ENCODE peak calls at places on chromosome 6, in five cellular contexts. One of them, this sample, is unnamed.

GRCh38 chr6:105363100-105363754 is 39.7 kb downstream of the PREP start:
- DNase-seq in left ventricle myocardium inferior: no peak
- DNase-seq in stomach: no peak
- DNase-seq in neural progenitor cell: peak; percentile 47
- DNase-seq in GM13976: no peak
- DNase-seq in this sample: no peak

GRCh38 chr6:19943042-19943441 is 105.9 kb downstream of the ID4 start:
- DNase-seq in left ventricle myocardium inferior: no peak
- DNase-seq in neural progenitor cell: no peak
- DNase-seq in GM13976: no peak
- DNase-seq in stomach: no peak
- DNase-seq in this sample: no peak

GRCh38 chr6:87237804-87238203 is 82.4 kb downstream of the ZNF292 start:
- DNase-seq in neural progenitor cell: no peak
- DNase-seq in GM13976: peak; percentile 40
- DNase-seq in left ventricle myocardium inferior: no peak
- DNase-seq in stomach: no peak
- DNase-seq in this sample: no peak

GRCh38 chr6:53410508-53411258 is 61.9 kb upstream of the ELOVL5 start:
- DNase-seq in stomach: peak; percentile 33
- DNase-seq in neural progenitor cell: no peak
- DNase-seq in GM13976: peak; percentile 54
- DNase-seq in left ventricle myocardium inferior: peak; percentile 42
- DNase-seq in this sample: no peak

GRCh38 chr6:11149551-11149950 is 38.0 kb upstream of the ERVFRD-1 start:
- DNase-seq in GM13976: no peak
- DNase-seq in stomach: no peak
- DNase-seq in left ventricle myocardium inferior: no peak
- DNase-seq in neural progenitor cell: no peak
- DNase-seq in this sample: no peak

GRCh38 chr6:38413097-38413800 is 226.5 kb downstream of the BTBD9 start:
- DNase-seq in GM13976: no peak
- DNase-seq in stomach: no peak
- DNase-seq in left ventricle myocardium inferior: peak; percentile 22
- DNase-seq in neural progenitor cell: no peak
- DNase-seq in this sample: no peak

GRCh38 chr6:47690791-47691190 is 7.6 kb upstream of the ADGRF4 start:
- DNase-seq in stomach: no peak
- DNase-seq in neural progenitor cell: no peak
- DNase-seq in left ventricle myocardium inferior: no peak
- DNase-seq in GM13976: no peak
- DNase-seq in this sample: no peak

GRCh38 chr6:11241793-11242201 is 9.3 kb upstream of the NEDD9 start:
- DNase-seq in stomach: peak; percentile 87
- DNase-seq in neural progenitor cell: peak; percentile 90
- DNase-seq in left ventricle myocardium inferior: peak; percentile 36
- DNase-seq in GM13976: no peak
- DNase-seq in this sample: peak; percentile 82

GRCh38 chr6:128216917-128217316 is 303.5 kb downstream of the PTPRK start:
- DNase-seq in GM13976: no peak
- DNase-seq in left ventricle myocardium inferior: no peak
- DNase-seq in neural progenitor cell: no peak
- DNase-seq in stomach: no peak
- DNase-seq in this sample: no peak

GRCh38 chr6:152983637-152984386 is 971 bp upstream of the FBXO5 start:
- DNase-seq in neural progenitor cell: peak; percentile 47
- DNase-seq in stomach: peak; percentile 93
- DNase-seq in left ventricle myocardium inferior: peak; percentile 94
- DNase-seq in GM13976: peak; percentile 94
- DNase-seq in this sample: peak; percentile 99

GRCh38 chr6:84791233-84791632 is 26.8 kb upstream of the TBX18 start:
- DNase-seq in GM13976: no peak
- DNase-seq in stomach: no peak
- DNase-seq in neural progenitor cell: no peak
- DNase-seq in left ventricle myocardium inferior: no peak
- DNase-seq in this sample: no peak

GRCh38 chr6:163191704-163192537 is 222.6 kb upstream of the QKI start:
- DNase-seq in left ventricle myocardium inferior: no peak
- DNase-seq in neural progenitor cell: no peak
- DNase-seq in GM13976: no peak
- DNase-seq in stomach: no peak
- DNase-seq in this sample: no peak

GRCh38 chr6:150717419-150717818 is 117.7 kb downstream of the PLEKHG1 start:
- DNase-seq in GM13976: no peak
- DNase-seq in stomach: peak; percentile 66
- DNase-seq in neural progenitor cell: no peak
- DNase-seq in left ventricle myocardium inferior: no peak
- DNase-seq in this sample: peak; percentile 73

GRCh38 chr6:140980265-140980887 is 1152.3 kb upstream of the GJE1 start:
- DNase-seq in stomach: no peak
- DNase-seq in left ventricle myocardium inferior: no peak
- DNase-seq in GM13976: no peak
- DNase-seq in neural progenitor cell: no peak
- DNase-seq in this sample: no peak

GRCh38 chr6:169960003-169960344 is 208.6 kb downstream of the ERMARD start:
- DNase-seq in stomach: no peak
- DNase-seq in left ventricle myocardium inferior: no peak
- DNase-seq in GM13976: no peak
- DNase-seq in neural progenitor cell: no peak
- DNase-seq in this sample: peak; percentile 52

GRCh38 chr6:129111853-129112252 is 228.9 kb downstream of the LAMA2 start:
- DNase-seq in stomach: no peak
- DNase-seq in GM13976: no peak
- DNase-seq in left ventricle myocardium inferior: no peak
- DNase-seq in neural progenitor cell: no peak
- DNase-seq in this sample: no peak

GRCh38 chr6:17086469-17086868 is 15.4 kb upstream of the STMND1 start:
- DNase-seq in GM13976: peak; percentile 43
- DNase-seq in stomach: peak; percentile 35
- DNase-seq in neural progenitor cell: peak; percentile 59
- DNase-seq in left ventricle myocardium inferior: no peak
- DNase-seq in this sample: no peak

GRCh38 chr6:161439093-161439492 is 165.2 kb upstream of the AGPAT4 start:
- DNase-seq in neural progenitor cell: no peak
- DNase-seq in stomach: no peak
- DNase-seq in left ventricle myocardium inferior: peak; percentile 59
- DNase-seq in GM13976: no peak
- DNase-seq in this sample: peak; percentile 85

GRCh38 chr6:2485116-2485515 is 239.7 kb upstream of the GMDS start:
- DNase-seq in left ventricle myocardium inferior: no peak
- DNase-seq in stomach: peak; percentile 84
- DNase-seq in neural progenitor cell: no peak
- DNase-seq in GM13976: no peak
- DNase-seq in this sample: no peak

GRCh38 chr6:44667668-44668390 is 280.3 kb downstream of the CDC5L start:
- DNase-seq in left ventricle myocardium inferior: no peak
- DNase-seq in GM13976: no peak
- DNase-seq in stomach: peak; percentile 39
- DNase-seq in neural progenitor cell: peak; percentile 61
- DNase-seq in this sample: no peak

GRCh38 chr6:113824411-113824810 is 32.7 kb upstream of the MARCKS start:
- DNase-seq in GM13976: no peak
- DNase-seq in neural progenitor cell: no peak
- DNase-seq in stomach: no peak
- DNase-seq in left ventricle myocardium inferior: no peak
- DNase-seq in this sample: no peak

GRCh38 chr6:10403385-10404106 is 11.3 kb downstream of the TFAP2A start:
- DNase-seq in stomach: no peak
- DNase-seq in GM13976: no peak
- DNase-seq in left ventricle myocardium inferior: no peak
- DNase-seq in neural progenitor cell: no peak
- DNase-seq in this sample: no peak

GRCh38 chr6:155327326-155328073 is 13.2 kb upstream of the TFB1M start:
- DNase-seq in left ventricle myocardium inferior: no peak
- DNase-seq in GM13976: peak; percentile 40
- DNase-seq in stomach: peak; percentile 61
- DNase-seq in neural progenitor cell: peak; percentile 71
- DNase-seq in this sample: no peak

GRCh38 chr6:166588691-166589333 is 2.3 kb upstream of the RAMACL start:
- DNase-seq in left ventricle myocardium inferior: no peak
- DNase-seq in stomach: no peak
- DNase-seq in GM13976: peak; percentile 57
- DNase-seq in neural progenitor cell: no peak
- DNase-seq in this sample: peak; percentile 82

GRCh38 chr6:153947817-153948447 is 91.1 kb upstream of the OPRM1 start:
- DNase-seq in neural progenitor cell: peak; percentile 64
- DNase-seq in left ventricle myocardium inferior: no peak
- DNase-seq in stomach: no peak
- DNase-seq in GM13976: peak; percentile 8
- DNase-seq in this sample: no peak

GRCh38 chr6:169571123-169571962 is 130.5 kb downstream of the WDR27 start:
- DNase-seq in stomach: no peak
- DNase-seq in left ventricle myocardium inferior: no peak
- DNase-seq in neural progenitor cell: no peak
- DNase-seq in GM13976: no peak
- DNase-seq in this sample: no peak

GRCh38 chr6:169028343-169028742 is 225.3 kb downstream of the THBS2 start:
- DNase-seq in GM13976: no peak
- DNase-seq in stomach: no peak
- DNase-seq in neural progenitor cell: no peak
- DNase-seq in left ventricle myocardium inferior: no peak
- DNase-seq in this sample: peak; percentile 12

GRCh38 chr6:90490030-90490429 is 96.8 kb downstream of the MAP3K7 start:
- DNase-seq in left ventricle myocardium inferior: no peak
- DNase-seq in GM13976: no peak
- DNase-seq in neural progenitor cell: peak; percentile 81
- DNase-seq in stomach: no peak
- DNase-seq in this sample: no peak

GRCh38 chr6:43993881-43994523 is 133.2 kb downstream of the MRPL14 start:
- DNase-seq in neural progenitor cell: no peak
- DNase-seq in stomach: no peak
- DNase-seq in GM13976: no peak
- DNase-seq in left ventricle myocardium inferior: no peak
- DNase-seq in this sample: no peak

DNA sequence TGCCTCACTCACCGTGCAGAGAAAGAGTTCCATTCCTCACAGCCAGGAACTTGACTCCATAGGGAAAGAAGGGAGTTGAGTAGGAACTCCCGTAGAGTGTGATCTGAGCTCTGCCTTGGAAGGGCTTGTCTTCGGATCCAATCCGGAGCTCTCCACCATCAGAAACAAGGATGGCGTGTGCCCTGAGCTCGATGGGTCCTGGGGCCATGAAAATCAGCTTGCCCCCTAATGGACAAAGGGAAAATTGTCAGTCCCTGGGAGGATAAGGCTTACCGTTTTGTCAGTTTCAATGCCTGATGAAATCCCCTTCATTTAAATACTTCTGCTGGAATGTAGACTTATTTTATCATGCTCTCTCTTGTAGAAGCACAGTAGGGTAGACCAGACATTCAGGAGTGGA is 153.3 kb downstream of the PKHD1 start:
- DNase-seq in GM13976: peak; percentile 28
- DNase-seq in left ventricle myocardium inferior: no peak
- DNase-seq in neural progenitor cell: peak; percentile 45
- DNase-seq in stomach: no peak
- DNase-seq in this sample: peak; percentile 49
- TF ChIP-seq CTCF in GM13976: peak; percentile 40
- TF ChIP-seq CTCF in left ventricle myocardium inferior: no peak
- TF ChIP-seq CTCF in neural progenitor cell: peak; percentile 58
- TF ChIP-seq CTCF in stomach: no peak
- TF ChIP-seq CTCF in this sample: no peak

GRCh38 chr6:73123632-73124329 is 101.5 kb downstream of the KHDC1L start:
- DNase-seq in left ventricle myocardium inferior: no peak
- DNase-seq in stomach: no peak
- DNase-seq in neural progenitor cell: no peak
- DNase-seq in GM13976: no peak
- DNase-seq in this sample: no peak

GRCh38 chr6:73116330-73116729 is 109.0 kb downstream of the KHDC1L start:
- DNase-seq in neural progenitor cell: no peak
- DNase-seq in stomach: no peak
- DNase-seq in left ventricle myocardium inferior: no peak
- DNase-seq in GM13976: no peak
- DNase-seq in this sample: no peak

DNA sequence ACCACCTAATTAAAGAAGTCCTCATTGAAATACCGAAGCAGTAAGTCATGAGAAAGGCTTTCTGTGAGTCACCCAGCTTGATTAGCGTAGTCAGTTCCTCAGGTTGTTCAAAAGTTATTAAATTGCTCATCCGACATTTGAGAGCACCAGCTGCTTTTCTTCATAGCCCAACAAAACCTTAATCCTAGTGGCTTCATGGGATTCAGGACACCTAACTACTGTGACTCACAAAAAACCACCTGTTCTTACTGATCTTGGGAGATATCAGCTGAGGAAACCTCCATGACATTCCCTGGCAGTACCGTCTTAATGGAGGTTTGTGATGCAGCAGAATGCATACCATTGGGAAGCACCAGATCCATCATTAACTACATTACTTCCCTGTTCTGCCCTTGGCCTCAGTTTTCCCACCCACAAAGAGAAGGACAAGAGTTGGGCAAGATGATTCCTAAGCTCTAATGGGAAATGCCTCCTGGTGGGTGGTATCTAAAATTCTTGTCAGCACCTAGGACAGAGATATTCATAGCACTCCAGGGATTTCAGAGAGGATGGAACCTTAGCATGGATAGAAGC is 103.8 kb downstream of the KHDC1L start:
- DNase-seq in neural progenitor cell: no peak
- DNase-seq in stomach: no peak
- DNase-seq in GM13976: no peak
- DNase-seq in left ventricle myocardium inferior: no peak
- DNase-seq in this sample: no peak
- TF ChIP-seq CTCF in neural progenitor cell: no peak
- TF ChIP-seq CTCF in stomach: no peak
- TF ChIP-seq CTCF in GM13976: no peak
- TF ChIP-seq CTCF in left ventricle myocardium inferior: no peak
- TF ChIP-seq CTCF in this sample: no peak

DNA sequence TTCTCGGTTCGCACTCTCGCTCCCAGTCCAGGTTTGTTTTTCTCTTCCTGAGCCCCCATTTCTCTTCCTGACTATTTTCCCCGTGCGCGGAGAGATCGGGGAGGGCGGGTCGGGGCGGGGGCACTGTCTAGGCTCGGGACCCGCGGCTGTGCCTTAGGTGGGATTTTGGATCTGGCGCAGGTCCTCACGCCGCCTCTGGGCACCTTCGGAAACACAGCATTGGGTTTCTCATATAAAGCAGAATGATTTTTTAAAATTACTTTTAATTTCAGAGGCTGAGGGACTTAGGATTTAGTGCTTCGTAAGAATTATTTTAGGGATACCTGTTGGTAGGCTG is 324 bp downstream of the STX11 start:
- DNase-seq in neural progenitor cell: peak; percentile 68
- DNase-seq in GM13976: peak; percentile 24
- DNase-seq in stomach: no peak
- DNase-seq in left ventricle myocardium inferior: no peak
- DNase-seq in this sample: no peak
- TF ChIP-seq CTCF in neural progenitor cell: peak; percentile 56
- TF ChIP-seq CTCF in GM13976: no peak
- TF ChIP-seq CTCF in stomach: no peak
- TF ChIP-seq CTCF in left ventricle myocardium inferior: peak; percentile 52
- TF ChIP-seq CTCF in this sample: no peak

DNA sequence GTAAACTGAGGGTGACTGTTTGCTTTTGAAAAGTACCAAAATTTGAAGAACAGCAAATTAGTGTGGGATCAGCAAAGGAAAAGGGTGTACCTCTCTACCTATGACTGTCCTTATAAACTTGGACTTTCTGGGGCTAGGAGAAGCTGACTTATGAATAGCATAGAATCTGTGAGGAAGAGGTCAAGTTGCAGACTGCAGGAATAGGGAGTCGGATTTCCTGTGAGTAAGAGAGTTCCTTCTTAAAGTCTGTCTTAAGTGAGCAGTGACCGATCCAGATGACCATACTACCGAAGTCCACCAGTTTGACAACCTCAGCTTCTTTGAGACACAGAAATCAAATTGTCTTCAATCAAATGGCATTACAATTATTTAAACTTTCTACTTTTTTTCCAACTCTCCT is 708.7 kb downstream of the UTRN start:
- DNase-seq in left ventricle myocardium inferior: no peak
- DNase-seq in GM13976: no peak
- DNase-seq in neural progenitor cell: no peak
- DNase-seq in stomach: no peak
- DNase-seq in this sample: no peak
- TF ChIP-seq CTCF in left ventricle myocardium inferior: no peak
- TF ChIP-seq CTCF in GM13976: no peak
- TF ChIP-seq CTCF in neural progenitor cell: no peak
- TF ChIP-seq CTCF in stomach: no peak
- TF ChIP-seq CTCF in this sample: no peak